ENCODE peak calls at places on chromosome 22, in seven cellular contexts. R is K562, C is HCT116, O is A549, Y is HepG2, Q is H1, L is endothelial cell of umbilical vein. J is an unnamed sample.

GRCh38 chr22:17753401-17753989 is 20.8 kb downstream of the BID start:
- DNase-seq in R (no peak), C (no peak), O (no peak), Y (no peak), Q (no peak), L (no peak), J (peak)

GRCh38 chr22:30969532-30970355 is 679 bp downstream of the TUG1 start:
- DNase-seq in R (peak), C (no peak), O (peak), Y (peak), Q (no peak), L (peak), J (peak)

GRCh38 chr22:20089226-20089976 is 9.4 kb downstream of the DGCR8 start:
- DNase-seq in R (no peak), C (no peak), O (no peak), Y (no peak), Q (no peak), L (no peak), J (no peak)

GRCh38 chr22:29739346-29739875 is 19.6 kb downstream of the CABP7 start:
- DNase-seq in R (no peak), C (no peak), O (no peak), Y (no peak), Q (no peak), L (no peak), J (no peak)

GRCh38 chr22:18154821-18155390 is 4.9 kb downstream of the USP18 start:
- DNase-seq in R (no peak), C (no peak), O (no peak), Y (no peak), Q (no peak), L (no peak), J (no peak)

GRCh38 chr22:17972385-17973181 is 51.8 kb downstream of the MICAL3 start:
- DNase-seq in R (no peak), C (no peak), O (peak), Y (peak), Q (no peak), L (peak), J (no peak)

GRCh38 chr22:40862537-40862936 is 624 bp upstream of the DNAJB7 start:
- DNase-seq in R (no peak), C (no peak), O (no peak), Y (no peak), Q (no peak), L (no peak), J (no peak)

GRCh38 chr22:19178065-19178658 is 374 bp downstream of the SLC25A1 start:
- DNase-seq in R (peak), C (no peak), O (peak), Y (peak), Q (no peak), L (peak), J (peak)

GRCh38 chr22:31329029-31329428 is 17.1 kb downstream of the PATZ1 start:
- DNase-seq in R (no peak), C (no peak), O (no peak), Y (no peak), Q (no peak), L (no peak), J (no peak)

GRCh38 chr22:33807465-33807864 is 112.8 kb downstream of the LARGE1 start:
- DNase-seq in R (no peak), C (no peak), O (no peak), Y (no peak), Q (no peak), L (no peak), J (no peak)

GRCh38 chr22:23163665-23164064 is 16.6 kb upstream of the BCR start:
- DNase-seq in R (no peak), C (no peak), O (no peak), Y (no peak), Q (no peak), L (no peak), J (no peak)

GRCh38 chr22:26887456-26887855 is 230.1 kb downstream of the MIAT start:
- DNase-seq in R (no peak), C (no peak), O (no peak), Y (no peak), Q (no peak), L (peak), J (no peak)

GRCh38 chr22:30918761-30919160 is 49.8 kb downstream of the MORC2 start:
- DNase-seq in R (no peak), C (no peak), O (no peak), Y (no peak), Q (no peak), L (no peak), J (no peak)

GRCh38 chr22:40076702-40077645 is 82.2 kb downstream of the FAM83F start:
- DNase-seq in R (no peak), C (no peak), O (no peak), Y (no peak), Q (no peak), L (no peak), J (peak)

GRCh38 chr22:46572911-46573780 is 35.7 kb upstream of the CELSR1 start:
- DNase-seq in R (no peak), C (no peak), O (no peak), Y (no peak), Q (no peak), L (no peak), J (no peak)

GRCh38 chr22:23127788-23128187 is 14.0 kb downstream of the RSPH14 start:
- DNase-seq in R (no peak), C (no peak), O (no peak), Y (no peak), Q (no peak), L (no peak), J (no peak)

GRCh38 chr22:26894766-26895485 is 237.5 kb downstream of the MIAT start:
- DNase-seq in R (no peak), C (peak), O (peak), Y (peak), Q (no peak), L (peak), J (no peak)

GRCh38 chr22:43441751-43442150 is 29.9 kb downstream of the MPPED1 start:
- DNase-seq in R (no peak), C (no peak), O (no peak), Y (no peak), Q (no peak), L (no peak), J (no peak)
- TF ChIP-seq POLR2A in R (no peak), C (no peak), O (no peak), Y (no peak), Q (no peak), L (no peak), J (no peak)

DNA sequence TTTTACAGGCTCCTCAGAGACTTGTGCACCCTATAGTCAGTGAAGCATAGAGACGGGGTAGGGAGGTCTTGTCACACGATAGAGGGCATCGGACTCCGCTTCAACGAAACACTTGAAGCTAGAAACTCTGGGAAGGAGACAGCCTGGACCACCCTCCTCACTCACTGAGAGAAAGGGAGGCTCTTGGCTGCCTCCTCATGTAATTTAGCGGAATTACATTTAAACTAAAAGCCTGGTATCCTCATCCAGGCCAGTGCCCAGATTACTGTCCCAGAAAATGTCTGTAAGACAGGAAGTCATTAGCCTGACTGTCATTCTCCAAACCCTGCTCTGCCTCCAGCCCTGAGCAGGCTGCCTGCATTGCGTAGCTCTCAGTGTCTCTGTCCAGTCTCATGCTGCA is 36.0 kb downstream of the TTLL1 start:
- DNase-seq in R (no peak), C (no peak), O (no peak), Y (no peak), Q (no peak), L (no peak), J (peak)
- TF ChIP-seq CTCF in R (peak), C (peak), O (no peak), Y (peak), Q (peak), L (peak), J (peak)

DNA sequence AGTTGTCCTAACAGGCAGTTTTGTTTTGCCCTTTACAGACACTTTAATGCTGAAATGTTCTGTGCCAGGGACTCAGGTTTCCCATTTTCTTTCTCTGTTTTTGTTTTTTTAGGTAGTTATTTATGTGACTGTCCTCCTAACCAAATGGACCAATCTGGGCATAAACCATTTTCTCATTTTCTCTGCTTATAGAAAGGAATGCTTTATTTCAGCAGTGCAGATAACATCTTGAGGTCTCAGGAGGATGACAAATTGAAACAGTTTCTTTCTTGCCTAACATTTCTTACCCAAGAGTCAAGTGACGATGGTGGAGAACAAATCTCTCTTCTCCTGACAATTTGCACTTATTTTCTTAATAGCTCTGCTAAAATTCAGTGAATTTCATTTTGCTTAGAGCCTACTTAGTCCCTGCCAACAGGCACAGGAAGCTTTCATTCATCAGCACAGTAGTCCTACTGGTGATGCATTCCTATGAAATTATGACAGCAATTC is 350.0 kb downstream of the TTC28 start:
- DNase-seq in R (no peak), C (no peak), O (no peak), Y (no peak), Q (no peak), L (peak), J (peak)
- TF ChIP-seq MAX in R (no peak), C (no peak), O (no peak), Y (no peak), Q (no peak), L (no peak), J (no peak)

GRCh38 chr22:48070083-48070482 is 1307.6 kb downstream of the TBC1D22A start:
- DNase-seq in R (no peak), C (no peak), O (no peak), Y (no peak), Q (no peak), L (no peak), J (no peak)
- TF ChIP-seq POLR2A in R (no peak), C (no peak), O (no peak), Y (no peak), Q (no peak), L (no peak), J (no peak)

DNA sequence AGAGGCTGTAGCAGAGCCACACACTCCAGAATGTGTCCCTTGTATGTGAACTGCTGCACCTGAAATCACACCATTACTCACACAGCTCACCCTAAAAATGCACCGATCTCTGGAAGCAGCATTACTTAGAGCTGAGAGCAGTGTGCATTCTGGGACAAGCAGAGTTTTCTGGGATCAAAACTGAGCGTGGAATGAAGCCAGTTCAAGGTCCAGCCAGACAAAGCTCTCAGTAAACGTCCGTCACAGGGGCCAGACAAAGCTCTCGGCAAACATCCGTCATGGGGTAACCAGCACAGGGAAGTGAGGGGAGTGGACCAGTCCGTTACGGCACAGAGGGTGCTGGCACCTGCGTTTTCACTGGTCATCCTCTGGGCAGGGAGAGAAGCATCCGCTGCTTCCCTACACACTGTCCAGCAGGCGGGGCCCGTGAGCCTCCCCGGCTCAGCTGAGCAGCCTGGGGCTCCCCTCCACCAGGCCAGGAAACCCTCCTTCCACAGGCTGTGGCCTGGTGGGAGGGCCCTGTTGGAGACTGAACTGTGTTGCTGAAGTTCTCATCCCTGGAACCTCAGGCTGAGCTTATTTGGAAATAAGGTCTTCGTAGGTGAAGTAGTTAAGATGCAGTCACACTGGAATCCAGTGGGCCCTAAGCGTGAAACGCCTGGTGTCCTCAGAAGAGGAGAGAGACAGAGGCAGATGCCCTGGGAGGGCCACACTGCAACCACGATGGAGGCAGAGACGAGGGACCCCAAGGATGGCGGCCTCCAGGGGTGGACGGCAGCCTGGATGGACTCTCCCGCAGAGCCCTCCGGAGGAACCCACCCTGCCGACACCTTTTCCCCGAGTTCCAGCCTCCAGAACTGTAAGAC is 883.9 kb downstream of the BRD1 start:
- DNase-seq in R (peak), C (no peak), O (peak), Y (peak), Q (peak), L (no peak), J (peak)
- TF ChIP-seq CTCF in R (peak), C (peak), O (peak), Y (peak), Q (peak), L (no peak), J (peak)

DNA sequence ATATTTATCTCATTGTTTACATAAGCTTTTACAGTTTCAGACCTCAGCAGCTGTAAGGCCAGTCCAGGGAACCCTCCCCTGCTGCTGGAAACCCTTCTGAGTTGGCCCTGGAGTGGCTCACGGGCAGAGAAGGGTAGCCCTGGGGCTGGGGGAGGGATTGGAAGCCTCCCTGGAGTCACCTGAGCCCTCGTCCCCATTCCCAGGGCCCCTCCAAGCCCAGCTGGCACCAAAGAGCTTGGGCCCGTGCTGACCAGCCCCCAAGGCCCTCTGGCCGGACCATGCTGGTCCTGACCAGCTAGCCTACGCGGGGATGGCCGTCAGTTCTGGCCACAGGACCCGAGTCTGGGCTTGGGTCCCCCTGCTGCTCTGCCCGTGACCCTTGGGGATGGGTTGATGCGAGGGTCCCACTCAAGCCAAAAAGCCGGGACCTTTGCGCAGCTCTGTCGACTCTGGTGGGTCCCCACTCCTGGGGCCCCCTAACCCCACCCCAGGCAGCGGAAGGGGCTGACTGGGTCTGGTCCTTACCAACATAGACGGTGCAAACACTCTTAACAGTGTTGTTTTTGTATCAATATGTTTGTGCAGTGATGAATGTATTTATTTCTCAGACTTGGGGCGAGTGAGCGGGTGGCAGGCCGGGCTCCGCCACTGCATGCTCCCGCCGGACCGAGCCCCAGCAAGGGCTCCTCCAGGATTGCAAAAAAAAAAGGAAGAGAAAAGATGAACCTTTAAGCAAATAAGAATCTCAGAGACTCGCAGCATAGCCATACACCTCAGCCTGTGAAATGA is 17.5 kb upstream of the TMEM191C start:
- DNase-seq in R (no peak), C (no peak), O (no peak), Y (no peak), Q (no peak), L (no peak), J (no peak)
- TF ChIP-seq MAX in R (peak), C (no peak), O (no peak), Y (no peak), Q (no peak), L (no peak), J (no peak)

DNA sequence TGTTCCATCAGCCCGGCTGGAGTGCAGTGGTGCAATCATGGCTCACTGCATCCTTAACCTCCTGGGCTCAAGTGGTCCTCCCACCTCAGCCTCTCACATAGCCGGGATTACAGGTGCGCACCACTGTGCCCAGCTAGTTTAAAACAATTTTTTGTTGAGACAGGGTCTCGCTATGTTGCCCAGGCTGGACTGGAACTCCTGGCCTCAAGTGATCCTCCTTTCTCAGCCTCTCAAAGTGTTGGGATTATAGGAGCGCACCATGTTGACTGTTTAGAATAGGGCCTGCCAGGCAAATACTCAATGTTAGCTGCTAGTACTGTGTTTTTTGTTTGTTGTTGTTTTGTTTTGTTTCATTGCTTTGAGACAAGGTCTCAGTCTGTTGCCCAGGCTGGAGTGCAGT is 66.4 kb downstream of the ARHGAP8 start:
- DNase-seq in R (no peak), C (no peak), O (no peak), Y (no peak), Q (no peak), L (no peak), J (no peak)
- TF ChIP-seq POLR2A in R (no peak), C (no peak), O (no peak), Y (no peak), Q (no peak), L (no peak), J (no peak)

J was measured in NB4.